ENCODE peak calls at places on chromosomes 11 and 22, in ten cellular contexts. I is HT-29; K is brain microvascular endothelial cell; T is kidney tubule cell; N is mesothelial cell of epicardium; H is activated T-helper 1 cell treated with anti-CD3 and anti-CD28 coated beads, Interleukin-12 subunit alpha, Interleukin-12 subunit beta, Interleukin-2, Interleukin-4 antibody, amounts not matched to agents 30 ng/mL and 10 ng/mL and 1 ng/mL, durations not matched to agents 14 hours and 24 hours and 36 hours; B is NCI-H460; O is left colon; C is T-helper 9 cell; A is left cardiac atrium. R is an unnamed sample.

GRCh38 chr11:121309688-121310087 is 17.1 kb downstream of the SC5D start:
- DNase-seq in I (no peak), K (no peak), T (no peak), N (no peak), H (no peak), B (no peak), O (no peak), C (no peak), A (no peak), R (no peak)

GRCh38 chr22:39244496-39245129 is at the start of gene PDGFB:
- DNase-seq in I (peak), K (no peak), T (peak), N (no peak), H (no peak), B (no peak), O (no peak), C (no peak), A (peak), R (no peak)

GRCh38 chr11:117795726-117796455 is 1.1 kb downstream of the DSCAML1 start:
- DNase-seq in I (no peak), K (no peak), T (peak), N (no peak), H (no peak), B (no peak), O (no peak), C (no peak), A (no peak), R (no peak)

GRCh38 chr11:101346591-101346990 is 217.0 kb upstream of the PGR start:
- DNase-seq in I (no peak), K (peak), T (no peak), N (no peak), H (no peak), B (no peak), O (no peak), C (no peak), A (no peak), R (no peak)

GRCh38 chr11:44008698-44009097 is 39.1 kb upstream of the ACCSL start:
- DNase-seq in I (no peak), K (no peak), T (no peak), N (no peak), H (no peak), B (no peak), O (no peak), C (no peak), A (no peak), R (peak)

GRCh38 chr11:87399341-87399740 is 361.6 kb downstream of the TMEM135 start:
- DNase-seq in I (no peak), K (no peak), T (no peak), N (no peak), H (no peak), B (no peak), O (no peak), C (no peak), A (no peak), R (no peak)

GRCh38 chr11:129144256-129144655 is 47.9 kb downstream of the ARHGAP32 start:
- DNase-seq in I (peak), K (peak), T (no peak), N (no peak), H (no peak), B (no peak), O (no peak), C (no peak), A (no peak), R (no peak)

GRCh38 chr22:30041881-30042280 is 38.4 kb upstream of the HORMAD2 start:
- DNase-seq in I (no peak), K (no peak), T (no peak), N (no peak), H (no peak), B (no peak), O (no peak), C (no peak), A (no peak), R (no peak)

GRCh38 chr22:33070600-33070999 is 12.4 kb upstream of the SYN3 start:
- DNase-seq in I (no peak), K (no peak), T (no peak), N (no peak), H (no peak), B (no peak), O (no peak), C (no peak), A (no peak), R (no peak)

GRCh38 chr22:27348634-27349033 is 452.9 kb downstream of the MN1 start:
- DNase-seq in I (no peak), K (no peak), T (peak), N (no peak), H (no peak), B (no peak), O (no peak), C (no peak), A (no peak), R (no peak)

GRCh38 chr11:44761546-44761961 is 34.8 kb downstream of the TSPAN18 start:
- DNase-seq in I (no peak), K (no peak), T (no peak), N (no peak), H (no peak), B (no peak), O (no peak), C (no peak), A (peak), R (peak)

GRCh38 chr11:107769189-107769588 is 57.3 kb upstream of the SLN start:
- DNase-seq in I (no peak), K (peak), T (peak), N (no peak), H (no peak), B (no peak), O (no peak), C (no peak), A (no peak), R (no peak)

GRCh38 chr11:45795379-45795778 is 9.6 kb upstream of the SLC35C1 start:
- DNase-seq in I (no peak), K (no peak), T (no peak), N (no peak), H (no peak), B (no peak), O (no peak), C (no peak), A (no peak), R (no peak)

R was measured in cardiac septum.